ENCODE peak calls at places on chromosomes 5 and 9, in five cellular contexts. H is bronchial epithelial cell, D is H9, Y is GM12864, X is MM.1S. W is an unnamed sample.

GRCh38 chr9:111994831-111995458 is 98.3 kb downstream of the UGCG start:
- DNase-seq in H (no peak), X (no peak), D (no peak), Y (no peak), W (no peak)

GRCh38 chr9:130041648-130042405 is 1.2 kb downstream of the FNBP1 start:
- DNase-seq in D (no peak), H (no peak), X (no peak), Y (no peak), W (no peak)

GRCh38 chr9:122213589-122214413 is 15.0 kb downstream of the LHX6 start:
- DNase-seq in Y (no peak), X (peak), H (peak), D (peak), W (peak)

GRCh38 chr5:116583085-116583766 is 8.6 kb upstream of the SEMA6A start:
- DNase-seq in H (peak), X (no peak), D (no peak), Y (no peak), W (no peak)

GRCh38 chr5:72209515-72210115 is 102.3 kb downstream of the MAP1B start:
- DNase-seq in Y (no peak), H (no peak), D (peak), X (no peak), W (no peak)

GRCh38 chr9:123360161-123361085 is 4.4 kb downstream of the CRB2 start:
- DNase-seq in H (no peak), X (peak), Y (no peak), D (peak), W (peak)

GRCh38 chr9:118483677-118484076 is 779.5 kb downstream of the TLR4 start:
- DNase-seq in Y (no peak), H (no peak), X (no peak), D (no peak), W (no peak)

GRCh38 chr9:76459691-76460635 is 981 bp downstream of the GCNT1 start:
- DNase-seq in Y (no peak), D (peak), X (peak), H (peak), W (peak)

GRCh38 chr9:122777052-122777451 is 11.7 kb upstream of the OR5C1 start:
- DNase-seq in D (no peak), X (no peak), Y (no peak), H (no peak), W (no peak)

GRCh38 chr9:103713631-103714030 is 380.5 kb upstream of the SMC2 start:
- DNase-seq in X (no peak), Y (no peak), H (peak), D (no peak), W (no peak)

GRCh38 chr9:15144567-15145174 is 162.3 kb downstream of the TTC39B start:
- DNase-seq in D (no peak), Y (no peak), H (peak), X (no peak), W (no peak)

GRCh38 chr9:96149142-96149541 is 152.8 kb downstream of the HSD17B3 start:
- DNase-seq in Y (no peak), D (no peak), H (no peak), X (no peak), W (no peak)

GRCh38 chr5:168433982-168434381 is 52.3 kb upstream of the RARS1 start:
- DNase-seq in X (no peak), D (no peak), Y (no peak), H (no peak), W (no peak)

GRCh38 chr5:80915716-80916115 is 44.4 kb upstream of the RASGRF2 start:
- DNase-seq in Y (no peak), X (no peak), H (peak), D (no peak), W (no peak)

GRCh38 chr9:12424243-12424642 is 268.9 kb upstream of the TYRP1 start:
- DNase-seq in Y (no peak), X (no peak), D (no peak), H (no peak), W (no peak)

DNA sequence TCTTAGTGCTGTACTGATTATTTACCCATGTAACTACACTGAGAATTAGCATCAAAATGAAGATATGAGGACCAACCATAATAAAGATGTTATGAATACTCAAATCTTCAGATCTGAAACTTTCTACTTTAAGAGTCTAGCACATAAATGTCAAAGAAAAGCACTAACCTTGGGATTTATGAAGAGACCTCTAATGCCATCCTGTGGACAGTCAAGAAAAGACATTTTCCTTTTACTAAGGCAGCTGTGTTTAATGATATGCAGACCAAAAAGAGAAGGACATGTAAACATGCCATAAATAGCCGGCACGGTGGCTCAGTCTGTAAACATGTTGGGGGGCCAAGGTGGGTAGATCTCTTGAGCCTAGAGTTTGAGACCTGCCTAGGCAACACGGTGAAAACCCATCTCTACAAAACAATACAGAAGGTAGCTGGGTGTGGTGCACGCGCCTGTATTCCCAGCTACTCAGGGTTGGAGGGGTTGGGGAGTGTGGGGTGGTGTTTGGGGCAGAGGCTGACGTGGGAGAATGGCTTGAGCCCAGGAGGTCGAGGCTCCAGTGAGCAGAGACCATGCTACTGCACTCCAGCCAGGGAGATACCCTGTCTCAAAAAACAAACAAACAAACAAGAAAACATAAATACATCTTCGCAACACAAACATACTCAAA is 266.9 kb upstream of the TYRP1 start:
- DNase-seq in Y (no peak), D (peak), H (peak), X (no peak), W (no peak)
- TF ChIP-seq CTCF in Y (no peak), D (peak), H (peak), X (no peak), W (no peak)

DNA sequence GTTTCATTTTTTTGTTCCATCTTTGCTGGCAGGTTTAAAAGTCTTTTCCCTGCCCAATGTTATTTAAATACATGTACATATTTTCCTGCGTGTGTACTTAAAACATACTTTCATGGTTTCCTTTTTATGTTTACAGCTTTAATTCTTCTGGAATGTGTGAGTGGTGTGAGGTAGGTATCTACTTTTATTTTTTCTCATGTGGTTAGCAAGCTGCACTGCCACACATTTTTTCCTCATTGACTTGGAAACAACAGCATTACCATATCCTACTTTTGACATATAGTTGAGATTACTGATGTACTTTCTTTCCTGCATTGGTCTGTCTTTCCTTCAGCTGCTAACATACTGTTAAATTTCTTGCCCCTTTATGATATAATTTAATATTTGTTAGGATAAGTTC is 51.4 kb upstream of the COL15A1 start:
- DNase-seq in X (no peak), H (no peak), Y (no peak), D (no peak), W (no peak)
- TF ChIP-seq CTCF in X (no peak), H (no peak), Y (no peak), D (no peak), W (no peak)

DNA sequence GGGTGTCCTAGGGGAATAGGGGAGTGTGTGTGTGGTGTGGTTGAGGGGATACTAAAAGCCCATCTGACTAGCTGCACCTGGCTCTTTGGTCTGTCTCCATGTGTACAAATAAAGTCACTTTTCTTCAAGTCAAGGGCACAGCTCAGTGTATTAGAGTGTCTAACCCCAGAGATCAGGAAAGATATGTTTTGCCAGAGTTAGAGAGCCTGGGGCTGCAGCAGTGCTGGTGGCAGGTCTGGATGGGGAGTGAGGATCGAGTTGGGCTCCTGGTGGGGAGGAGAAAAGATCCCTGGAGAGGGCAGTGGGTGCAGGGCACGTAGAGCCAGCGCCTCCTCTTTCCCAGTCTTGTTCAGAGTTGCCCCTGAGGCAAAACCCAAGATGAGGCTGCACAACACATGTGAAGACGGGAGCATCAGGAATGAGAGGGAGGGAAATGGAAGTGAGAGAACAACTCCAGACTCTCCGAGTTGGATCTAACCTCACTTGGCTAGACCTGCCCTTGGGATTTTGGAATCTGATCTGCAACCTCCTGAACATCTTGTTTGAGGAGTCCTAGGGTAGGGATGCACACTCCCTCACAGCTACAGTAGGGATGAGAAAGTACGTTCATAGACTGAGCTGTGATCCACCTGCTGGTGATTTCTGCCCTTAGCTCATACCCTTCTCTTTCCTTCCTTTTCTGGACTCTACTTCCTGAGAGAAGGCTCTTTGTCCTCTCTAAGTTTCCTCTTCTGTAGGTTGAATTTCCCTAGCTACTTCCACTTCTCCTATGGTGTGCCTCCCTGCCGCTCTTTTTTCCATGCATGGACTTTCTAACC is 309.9 kb downstream of the ZSWIM6 start:
- DNase-seq in Y (no peak), H (no peak), X (no peak), D (no peak), W (no peak)
- TF ChIP-seq CTCF in Y (peak), H (peak), X (no peak), D (no peak), W (no peak)

GRCh38 chr5:1883120-1883924 is 597 bp upstream of the IRX4 start:
- DNase-seq in Y (no peak), D (peak), H (no peak), X (no peak), W (no peak)
- TF ChIP-seq CTCF in Y (no peak), D (peak), H (peak), X (no peak), W (no peak)

GRCh38 chr9:27572036-27572435 is 1.2 kb downstream of the C9orf72 start:
- DNase-seq in H (peak), X (no peak), Y (no peak), D (no peak), W (no peak)

GRCh38 chr9:27573699-27574265 is 501 bp upstream of the C9orf72 start:
- DNase-seq in D (peak), Y (peak), X (peak), H (peak), W (peak)

GRCh38 chr9:27569406-27569805 is 3.9 kb downstream of the C9orf72 start:
- DNase-seq in H (peak), D (no peak), X (no peak), Y (no peak), W (no peak)

GRCh38 chr9:27572566-27572917 is 739 bp downstream of the C9orf72 start:
- DNase-seq in D (no peak), X (peak), Y (peak), H (peak), W (no peak)

GRCh38 chr9:27572918-27573698 is at the start of gene C9orf72:
- DNase-seq in Y (no peak), H (no peak), X (peak), D (no peak), W (peak)
- TF ChIP-seq CTCF in Y (no peak), H (no peak), X (no peak), D (no peak), W (no peak)

GRCh38 chr9:131959056-131959455 is 120.6 kb downstream of the MED27 start:
- DNase-seq in X (no peak), H (no peak), D (no peak), Y (no peak), W (no peak)

GRCh38 chr9:131950487-131950886 is 129.2 kb downstream of the MED27 start:
- DNase-seq in D (no peak), H (no peak), Y (peak), X (no peak), W (no peak)

GRCh38 chr9:131951905-131952304 is 127.8 kb downstream of the MED27 start:
- DNase-seq in H (no peak), D (no peak), X (no peak), Y (no peak), W (no peak)

GRCh38 chr9:131951155-131951554 is 128.5 kb downstream of the MED27 start:
- DNase-seq in D (no peak), Y (no peak), H (no peak), X (no peak), W (no peak)

GRCh38 chr9:131954299-131954698 is 125.4 kb downstream of the MED27 start:
- DNase-seq in H (peak), Y (no peak), D (no peak), X (peak), W (no peak)
- TF ChIP-seq CTCF in H (peak), Y (peak), D (peak), X (peak), W (no peak)

DNA sequence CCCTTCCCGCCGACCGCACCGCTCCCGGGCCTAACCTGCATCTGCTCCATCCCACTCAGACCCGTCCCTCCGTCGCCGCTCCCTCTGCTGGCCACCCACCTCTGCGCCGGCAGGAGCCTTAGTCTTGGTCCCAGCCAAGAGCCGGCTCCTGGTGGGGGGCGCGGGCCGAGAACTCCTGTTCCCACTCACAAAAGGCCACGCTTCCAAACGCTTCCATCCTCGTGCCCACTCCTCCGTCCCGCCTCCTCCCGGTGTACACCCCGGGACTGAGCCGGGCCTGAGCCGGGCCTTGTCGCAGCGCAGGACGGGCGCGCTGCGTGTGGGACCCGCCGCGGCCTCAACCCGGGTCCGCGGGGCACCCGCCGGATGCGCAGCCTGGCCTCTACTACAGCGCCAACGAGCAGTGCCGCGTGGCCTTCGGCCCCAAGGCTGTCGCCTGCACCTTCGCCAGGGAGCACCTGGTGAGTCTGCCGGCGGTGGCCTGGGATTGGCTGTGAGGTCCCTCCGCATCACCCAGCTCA is 7.5 kb downstream of the ADAMTS13 start:
- DNase-seq in D (peak), H (no peak), Y (no peak), X (no peak), W (peak)
- TF ChIP-seq CTCF in D (peak), H (peak), Y (no peak), X (no peak), W (peak)

W was measured in GM13976.